ENCODE peak calls at places on chromosomes 13 and 19, in six cellular contexts. U is upper lobe of right lung, Y is erythroblast, B is HuH-7.5, W is endodermal cell, P is cardiac muscle cell. X is an unnamed sample.

GRCh38 chr13:113608246-113608635 is 23.7 kb downstream of the TFDP1 start:
- DNase-seq in B (no peak), W (no peak), U (no peak), P (no peak), Y (no peak), X (no peak)

GRCh38 chr19:49475191-49475932 is 1.3 kb downstream of the FLT3LG start:
- DNase-seq in Y (no peak), B (no peak), W (no peak), P (no peak), U (no peak), X (no peak)

GRCh38 chr19:39481229-39481545 is 549 bp downstream of the TIMM50 start:
- DNase-seq in U (no peak), W (no peak), P (no peak), Y (peak), B (no peak), X (peak)

GRCh38 chr19:48749571-48750198 is 2.8 kb downstream of the FUT1 start:
- DNase-seq in U (no peak), Y (no peak), P (no peak), B (no peak), W (no peak), X (no peak)

GRCh38 chr13:114063545-114064515 is 68.6 kb downstream of the RASA3 start:
- DNase-seq in W (no peak), P (no peak), Y (no peak), U (peak), B (no peak), X (no peak)

GRCh38 chr19:1866693-1867358 is 3.4 kb upstream of the KLF16 start:
- DNase-seq in W (no peak), B (no peak), Y (no peak), P (no peak), U (no peak), X (no peak)

GRCh38 chr19:55000761-55001160 is 34.6 kb downstream of the NLRP2 start:
- DNase-seq in Y (no peak), U (no peak), B (no peak), W (no peak), P (no peak), X (no peak)

GRCh38 chr13:50244355-50244912 is 229.2 kb downstream of the KCNRG start:
- DNase-seq in U (no peak), B (no peak), Y (no peak), P (no peak), W (no peak), X (no peak)

GRCh38 chr13:112010714-112011113 is 56.2 kb upstream of the SOX1 start:
- DNase-seq in B (no peak), W (no peak), U (no peak), Y (no peak), P (no peak), X (no peak)

GRCh38 chr13:80274643-80275042 is 66.3 kb downstream of the SPRY2 start:
- DNase-seq in Y (no peak), P (no peak), B (no peak), U (no peak), W (no peak), X (no peak)

GRCh38 chr19:50896591-50897190 is 14.5 kb downstream of the KLK4 start:
- DNase-seq in P (no peak), U (no peak), Y (no peak), W (no peak), B (no peak), X (peak)

GRCh38 chr13:27968316-27969072 is 621 bp downstream of the CDX2 start:
- DNase-seq in U (no peak), W (peak), P (no peak), B (peak), Y (no peak), X (no peak)

GRCh38 chr19:49497047-49497789 is 984 bp downstream of the RPS11 start:
- DNase-seq in W (peak), B (no peak), Y (peak), P (peak), U (peak), X (peak)

GRCh38 chr19:49890349-49891311 is 6.1 kb downstream of the IL4I1 start:
- DNase-seq in B (no peak), P (peak), U (peak), W (peak), Y (no peak), X (no peak)

GRCh38 chr19:42023121-42023942 is 29.3 kb upstream of the ATP1A3 start:
- DNase-seq in Y (peak), P (peak), U (no peak), B (no peak), W (peak), X (peak)

GRCh38 chr13:45544520-45544919 is 71.0 kb downstream of the ERICH6B start:
- DNase-seq in P (no peak), B (no peak), W (no peak), Y (no peak), U (no peak), X (no peak)

GRCh38 chr19:13521066-13521465 is 14.8 kb upstream of the CACNA1A start:
- DNase-seq in Y (no peak), P (no peak), W (no peak), U (no peak), B (no peak), X (peak)

GRCh38 chr13:97111705-97112104 is 110.4 kb upstream of the MBNL2 start:
- DNase-seq in Y (no peak), P (peak), U (no peak), W (no peak), B (no peak), X (no peak)

GRCh38 chr13:39306639-39307589 is 268.7 kb downstream of the NHLRC3 start:
- DNase-seq in B (no peak), U (no peak), P (no peak), W (no peak), Y (no peak), X (no peak)

GRCh38 chr19:768424-768823 is 17.5 kb downstream of the MISP start:
- DNase-seq in U (no peak), B (no peak), W (no peak), P (peak), Y (no peak), X (no peak)

GRCh38 chr13:108859202-108860012 is 230.0 kb downstream of the MYO16 start:
- DNase-seq in U (no peak), Y (no peak), W (no peak), B (no peak), P (peak), X (no peak)

GRCh38 chr13:65966991-65967451 is 1263.1 kb downstream of the PCDH9 start:
- DNase-seq in U (no peak), B (peak), W (peak), Y (peak), P (peak), X (peak)

GRCh38 chr13:41212881-41213280 is 18.5 kb upstream of the KBTBD7 start:
- DNase-seq in W (no peak), B (no peak), U (no peak), P (no peak), Y (no peak), X (no peak)

GRCh38 chr13:41271456-41272285 is 8.3 kb upstream of the MTRF1 start:
- DNase-seq in B (no peak), Y (no peak), W (no peak), U (no peak), P (no peak), X (no peak)

GRCh38 chr19:43152217-43152616 is 34.1 kb downstream of the PSG5 start:
- DNase-seq in B (no peak), P (no peak), W (no peak), Y (no peak), U (no peak), X (peak)

GRCh38 chr13:113053376-113053775 is 52.2 kb upstream of the F7 start:
- DNase-seq in B (no peak), W (no peak), P (no peak), Y (no peak), U (peak), X (no peak)

GRCh38 chr13:41563501-41564001 is 106.2 kb downstream of the RGCC start:
- DNase-seq in Y (no peak), U (no peak), W (no peak), P (no peak), B (no peak), X (no peak)

GRCh38 chr19:35943542-35944301 is 7.5 kb downstream of the LRFN3 start:
- DNase-seq in P (no peak), Y (no peak), W (no peak), B (no peak), U (no peak), X (no peak)

GRCh38 chr13:103772576-103772975 is 706.4 kb upstream of the SLC10A2 start:
- DNase-seq in Y (no peak), B (no peak), W (peak), U (no peak), P (no peak), X (peak)

GRCh38 chr19:48390188-48391099 is 907 bp downstream of the KDELR1 start:
- DNase-seq in P (peak), W (peak), B (peak), U (peak), Y (peak), X (peak)

GRCh38 chr19:778910-779653 is 18.2 kb upstream of the PTBP1 start:
- DNase-seq in W (peak), Y (no peak), U (no peak), P (no peak), B (peak), X (no peak)

GRCh38 chr19:6611441-6611852 is 20.5 kb upstream of the CD70 start:
- DNase-seq in W (no peak), P (no peak), B (no peak), Y (no peak), U (no peak), X (no peak)

GRCh38 chr19:32224371-32225244 is 120.8 kb upstream of the ZNF507 start:
- DNase-seq in B (peak), P (peak), U (peak), Y (peak), W (peak), X (peak)

GRCh38 chr19:15722956-15723355 is 4.9 kb upstream of the OR10H2 start:
- DNase-seq in P (no peak), U (no peak), Y (no peak), W (no peak), B (no peak), X (no peak)

GRCh38 chr19:50252111-50252886 is 48.9 kb downstream of the MYH14 start:
- DNase-seq in W (peak), U (no peak), P (no peak), Y (peak), B (no peak), X (peak)

GRCh38 chr13:60467098-60467497 is 70.1 kb downstream of the TDRD3 start:
- DNase-seq in B (no peak), Y (no peak), W (no peak), P (no peak), U (no peak), X (no peak)

GRCh38 chr13:113559901-113560644 is 24.5 kb upstream of the TFDP1 start:
- DNase-seq in P (no peak), W (peak), Y (no peak), B (no peak), U (peak), X (no peak)

GRCh38 chr19:44876930-44877530 is 14.0 kb upstream of the TOMM40 start:
- DNase-seq in U (no peak), Y (no peak), W (no peak), B (no peak), P (no peak), X (no peak)

X was measured in OCI-M1.